ENCODE peak calls at places on chromosomes 1 and 21, in ten cellular contexts. G is AG09309, R is upper lobe of right lung, M is cardiac muscle cell, I is tibial nerve, P is progenitor cell of endocrine pancreas, K is IMR-90, X is psoas muscle, L is omental fat pad, J is PC-3. A is an unnamed sample.

GRCh38 chr1:39405358-39405757 is 86.1 kb upstream of the BMP8A start:
- DNase-seq in G (no peak), R (no peak), M (no peak), I (no peak), P (no peak), K (no peak), X (no peak), L (no peak), J (no peak), A (no peak)

GRCh38 chr1:236685917-236686814 is at the start of gene ACTN2:
- DNase-seq in G (no peak), R (peak), M (peak), I (no peak), P (peak), K (no peak), X (peak), L (no peak), J (no peak), A (no peak)

GRCh38 chr21:35149698-35150097 is 100.6 kb upstream of the RUNX1 start:
- DNase-seq in G (no peak), R (no peak), M (no peak), I (no peak), P (no peak), K (peak), X (no peak), L (no peak), J (peak), A (no peak)

GRCh38 chr1:56028879-56029278 is 550.5 kb downstream of the PLPP3 start:
- DNase-seq in G (no peak), R (no peak), M (no peak), I (no peak), P (no peak), K (no peak), X (no peak), L (no peak), J (no peak), A (no peak)

GRCh38 chr1:24248859-24249258 is 61.8 kb upstream of the IFNLR1 start:
- DNase-seq in G (no peak), R (no peak), M (no peak), I (no peak), P (no peak), K (no peak), X (no peak), L (no peak), J (no peak), A (no peak)

GRCh38 chr1:924619-925323 is 1.0 kb downstream of the SAMD11 start:
- DNase-seq in G (no peak), R (peak), M (peak), I (no peak), P (no peak), K (peak), X (peak), L (no peak), J (peak), A (no peak)

GRCh38 chr1:113007706-113008364 is 51.8 kb upstream of the SLC16A1 start:
- DNase-seq in G (no peak), R (no peak), M (no peak), I (no peak), P (no peak), K (no peak), X (no peak), L (no peak), J (peak), A (no peak)

GRCh38 chr1:235670157-235670776 is 20.7 kb upstream of the GNG4 start:
- DNase-seq in G (no peak), R (no peak), M (no peak), I (no peak), P (no peak), K (peak), X (no peak), L (no peak), J (no peak), A (no peak)

GRCh38 chr1:186154651-186155050 is 220.4 kb downstream of the TPR start:
- DNase-seq in G (no peak), R (no peak), M (no peak), I (no peak), P (no peak), K (no peak), X (no peak), L (no peak), J (no peak), A (no peak)

GRCh38 chr21:37670883-37671282 is 245.4 kb downstream of the KCNJ6 start:
- DNase-seq in G (peak), R (no peak), M (no peak), I (no peak), P (no peak), K (peak), X (no peak), L (no peak), J (peak), A (no peak)

GRCh38 chr1:1387098-1388077 is 11.7 kb downstream of the CCNL2 start:
- DNase-seq in G (no peak), R (no peak), M (no peak), I (no peak), P (no peak), K (no peak), X (no peak), L (no peak), J (no peak), A (no peak)

GRCh38 chr1:247367786-247368342 is 36.2 kb upstream of the ZNF496 start:
- DNase-seq in G (no peak), R (no peak), M (no peak), I (no peak), P (no peak), K (peak), X (no peak), L (no peak), J (no peak), A (no peak)

GRCh38 chr1:58290685-58291372 is 255.7 kb downstream of the OMA1 start:
- DNase-seq in G (no peak), R (no peak), M (peak), I (no peak), P (peak), K (peak), X (no peak), L (no peak), J (no peak), A (no peak)

DNA sequence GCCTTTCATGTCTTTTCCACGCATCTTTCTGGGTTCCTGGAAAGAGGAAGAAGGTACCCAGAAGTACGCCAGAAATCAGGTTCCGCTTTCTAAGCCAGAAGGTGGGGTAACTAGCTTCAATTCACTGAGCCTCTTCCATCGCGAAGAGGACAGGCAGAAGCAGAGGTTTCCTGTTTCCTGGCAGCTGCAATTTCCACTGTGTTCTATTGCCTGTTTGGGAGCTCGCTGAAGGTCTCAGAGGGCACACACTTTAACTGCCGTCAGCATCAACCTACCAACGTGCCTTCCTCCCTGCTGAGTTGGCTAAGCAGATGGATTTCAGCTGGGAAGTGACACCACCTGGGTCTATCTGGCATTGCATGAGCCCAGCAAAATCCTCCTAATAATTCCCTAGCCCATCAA is 10.0 kb downstream of the NCF2 start:
- DNase-seq in G (no peak), R (no peak), M (peak), I (peak), P (no peak), K (no peak), X (no peak), L (no peak), J (peak), A (no peak)
- TF ChIP-seq CTCF in G (peak), R (no peak), M (no peak), I (no peak), P (peak), K (no peak), X (no peak), L (no peak), J (peak), A (no peak)

GRCh38 chr1:178502330-178502714 is 5.6 kb upstream of the CLEC20A start:
- DNase-seq in G (no peak), R (no peak), M (no peak), I (no peak), P (no peak), K (no peak), X (no peak), L (no peak), J (no peak), A (no peak)

GRCh38 chr1:178498896-178499675 is 2.3 kb upstream of the CLEC20A start:
- DNase-seq in G (no peak), R (no peak), M (no peak), I (no peak), P (no peak), K (no peak), X (no peak), L (no peak), J (no peak), A (no peak)

GRCh38 chr1:178500936-178501554 is 4.3 kb upstream of the CLEC20A start:
- DNase-seq in G (no peak), R (no peak), M (no peak), I (no peak), P (no peak), K (no peak), X (no peak), L (no peak), J (no peak), A (no peak)

GRCh38 chr1:178501705-178502329 is 5.1 kb upstream of the CLEC20A start:
- DNase-seq in G (no peak), R (peak), M (peak), I (peak), P (peak), K (peak), X (peak), L (peak), J (peak), A (no peak)

DNA sequence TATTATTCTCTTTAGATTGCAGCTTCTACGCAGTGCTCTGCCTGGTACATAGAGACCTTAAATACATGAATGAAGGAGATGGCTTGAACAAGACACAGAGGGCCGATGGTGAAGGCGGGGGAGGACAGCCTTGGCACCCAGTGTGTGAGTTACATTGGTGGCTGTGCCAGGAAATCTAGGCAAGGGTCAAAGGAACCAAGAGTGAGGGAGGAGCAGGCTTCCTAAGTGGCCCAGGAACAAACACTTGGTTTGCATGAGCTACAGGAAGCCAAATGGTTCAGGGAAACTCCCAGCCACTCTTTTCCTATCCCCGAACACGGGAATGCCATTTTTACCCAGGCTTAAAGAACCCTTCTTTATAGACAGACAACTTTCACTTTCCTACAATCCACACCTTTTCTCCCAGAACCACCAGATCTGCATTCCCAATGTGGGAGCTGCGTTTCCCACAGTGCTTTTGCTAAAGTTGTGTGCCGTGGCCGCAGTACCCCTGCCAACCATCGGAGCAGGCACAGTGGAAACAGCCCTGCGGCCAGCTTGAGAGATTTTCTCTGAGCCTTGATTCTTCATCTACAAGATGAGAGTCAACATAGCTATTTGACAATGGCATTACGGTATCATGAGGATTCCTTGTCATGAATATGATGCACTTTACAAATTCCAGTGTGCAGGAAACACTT is 3.5 kb upstream of the CLEC20A start:
- DNase-seq in G (no peak), R (no peak), M (no peak), I (no peak), P (no peak), K (no peak), X (no peak), L (no peak), J (peak), A (no peak)
- TF ChIP-seq CTCF in G (peak), R (peak), M (no peak), I (no peak), P (peak), K (peak), X (peak), L (no peak), J (no peak), A (peak)

DNA sequence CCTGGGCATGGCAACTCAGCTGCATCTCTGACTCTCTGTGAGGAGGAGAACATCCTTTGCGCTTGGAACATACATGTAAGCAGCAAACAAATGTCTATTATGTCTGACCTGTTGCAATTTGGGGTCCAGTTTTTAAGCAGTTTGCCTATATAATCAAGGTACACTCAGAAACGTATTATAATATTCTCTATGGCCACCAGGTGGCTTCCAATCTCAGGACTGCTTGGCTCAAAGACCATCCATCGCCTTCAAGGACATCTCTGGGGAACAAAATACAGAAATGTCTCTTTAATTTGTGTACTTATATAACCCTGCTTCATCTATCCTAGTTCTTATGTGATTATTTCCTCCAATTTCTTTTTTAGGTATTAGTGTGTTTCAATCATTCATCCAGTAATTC is 227.2 kb downstream of the OLFM3 start:
- DNase-seq in G (no peak), R (no peak), M (peak), I (no peak), P (no peak), K (peak), X (no peak), L (no peak), J (peak), A (no peak)
- TF ChIP-seq CTCF in G (no peak), R (peak), M (peak), I (no peak), P (peak), K (no peak), X (no peak), L (no peak), J (peak), A (no peak)

DNA sequence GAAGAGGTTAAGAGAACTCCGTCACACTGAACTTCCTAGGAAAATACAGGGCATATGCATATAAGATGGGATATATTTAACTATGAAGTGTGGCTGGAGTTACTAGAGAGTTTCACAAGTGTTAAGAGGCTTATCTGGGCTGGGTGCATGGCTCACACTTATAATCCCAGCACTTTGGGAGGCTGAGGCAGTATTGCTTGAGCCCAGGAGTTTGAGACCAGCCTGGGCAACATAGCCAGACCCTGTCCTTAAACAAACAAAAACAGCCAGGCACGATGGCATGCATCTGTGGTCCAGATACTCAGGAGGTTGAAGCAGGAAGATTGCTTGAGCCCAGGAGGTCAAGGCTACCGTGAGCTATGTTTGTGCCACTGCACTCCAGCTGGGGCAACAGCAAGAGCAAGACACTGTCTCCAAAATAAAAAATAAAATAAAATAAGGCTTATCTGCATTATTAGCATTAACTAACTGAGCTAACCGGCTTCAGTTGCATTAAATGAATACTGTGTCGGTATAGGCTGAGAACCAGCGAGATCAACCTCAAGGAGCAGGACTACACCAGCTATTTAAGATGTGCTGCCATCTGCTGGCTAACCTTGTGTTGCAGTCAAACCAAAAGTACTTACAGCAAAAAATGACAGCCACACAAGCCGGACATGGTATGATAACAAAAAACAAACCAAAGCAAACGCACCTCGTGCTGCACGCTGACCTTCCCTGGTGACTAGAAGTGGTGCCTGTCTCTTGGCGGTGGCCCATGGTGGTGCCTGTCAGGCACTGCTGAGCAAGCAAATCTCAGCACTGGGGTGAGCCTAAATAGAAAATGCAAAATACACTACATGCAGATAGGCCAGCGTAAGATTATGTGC is 19.7 kb upstream of the RBBP5 start:
- DNase-seq in G (peak), R (no peak), M (peak), I (peak), P (peak), K (peak), X (peak), L (peak), J (peak), A (peak)
- TF ChIP-seq CTCF in G (peak), R (peak), M (peak), I (peak), P (peak), K (peak), X (peak), L (peak), J (peak), A (peak)

A was measured in esophagus squamous epithelium.